ENCODE peak calls at places on chromosomes 6 and 20, in four cellular contexts. One of them, this sample, is unnamed.

GRCh38 chr6:102736941-102737368 is 1343.4 kb downstream of the GRIK2 start:
- DNase-seq in amniotic stem cell: no peak
- DNase-seq in DMS 273 treated with DMSO at 0.1 percent for 48 hours: no peak
- DNase-seq in NCI-H1105: no peak
- DNase-seq in this sample: no peak

GRCh38 chr6:89961481-89961880 is 67.2 kb downstream of the GJA10 start:
- DNase-seq in amniotic stem cell: no peak
- DNase-seq in DMS 273 treated with DMSO at 0.1 percent for 48 hours: no peak
- DNase-seq in NCI-H1105: no peak
- DNase-seq in this sample: no peak

GRCh38 chr20:51237278-51237677 is 214.4 kb upstream of the KCNG1 start:
- DNase-seq in amniotic stem cell: no peak
- DNase-seq in DMS 273 treated with DMSO at 0.1 percent for 48 hours: no peak
- DNase-seq in NCI-H1105: no peak
- DNase-seq in this sample: no peak

GRCh38 chr6:13305791-13306190 is 22.5 kb downstream of the TBC1D7 start:
- DNase-seq in amniotic stem cell: no peak
- DNase-seq in DMS 273 treated with DMSO at 0.1 percent for 48 hours: no peak
- DNase-seq in NCI-H1105: no peak
- DNase-seq in this sample: no peak

GRCh38 chr6:43120938-43121913 is 45.1 kb downstream of the PTK7 start:
- DNase-seq in amniotic stem cell: peak; percentile 93
- DNase-seq in DMS 273 treated with DMSO at 0.1 percent for 48 hours: no peak
- DNase-seq in NCI-H1105: no peak
- DNase-seq in this sample: peak; percentile 26

GRCh38 chr6:40585218-40585617 is 1.9 kb downstream of the LRFN2 start:
- DNase-seq in amniotic stem cell: no peak
- DNase-seq in DMS 273 treated with DMSO at 0.1 percent for 48 hours: no peak
- DNase-seq in NCI-H1105: no peak
- DNase-seq in this sample: no peak

GRCh38 chr20:43404880-43405279 is 52.8 kb upstream of the SRSF6 start:
- DNase-seq in amniotic stem cell: no peak
- DNase-seq in DMS 273 treated with DMSO at 0.1 percent for 48 hours: no peak
- DNase-seq in NCI-H1105: no peak
- DNase-seq in this sample: peak; percentile 49

GRCh38 chr20:60845146-60845545 is 406.9 kb upstream of the CDH4 start:
- DNase-seq in amniotic stem cell: no peak
- DNase-seq in DMS 273 treated with DMSO at 0.1 percent for 48 hours: no peak
- DNase-seq in NCI-H1105: no peak
- DNase-seq in this sample: no peak

GRCh38 chr6:166621114-166621540 is 5.9 kb downstream of the RPS6KA2 start:
- DNase-seq in amniotic stem cell: no peak
- DNase-seq in DMS 273 treated with DMSO at 0.1 percent for 48 hours: no peak
- DNase-seq in NCI-H1105: no peak
- DNase-seq in this sample: no peak

GRCh38 chr6:95569560-95569959 is 7.8 kb upstream of the MANEA start:
- DNase-seq in amniotic stem cell: no peak
- DNase-seq in DMS 273 treated with DMSO at 0.1 percent for 48 hours: no peak
- DNase-seq in NCI-H1105: no peak
- DNase-seq in this sample: no peak

GRCh38 chr20:14673164-14673563 is 335.8 kb upstream of the FLRT3 start:
- DNase-seq in amniotic stem cell: no peak
- DNase-seq in DMS 273 treated with DMSO at 0.1 percent for 48 hours: no peak
- DNase-seq in NCI-H1105: no peak
- DNase-seq in this sample: no peak

GRCh38 chr6:126643352-126643751 is 303.4 kb downstream of the CENPW start:
- DNase-seq in amniotic stem cell: no peak
- DNase-seq in DMS 273 treated with DMSO at 0.1 percent for 48 hours: no peak
- DNase-seq in NCI-H1105: no peak
- DNase-seq in this sample: no peak

GRCh38 chr6:44446626-44447297 is 59.3 kb downstream of the CDC5L start:
- DNase-seq in amniotic stem cell: no peak
- DNase-seq in DMS 273 treated with DMSO at 0.1 percent for 48 hours: peak; percentile 57
- DNase-seq in NCI-H1105: no peak
- DNase-seq in this sample: no peak

GRCh38 chr6:167087857-167088256 is 35.0 kb upstream of the CCR6 start:
- DNase-seq in amniotic stem cell: no peak
- DNase-seq in DMS 273 treated with DMSO at 0.1 percent for 48 hours: no peak
- DNase-seq in NCI-H1105: no peak
- DNase-seq in this sample: no peak

GRCh38 chr6:39365281-39366074 is 43.0 kb upstream of the KCNK16 start:
- DNase-seq in amniotic stem cell: peak; percentile 22
- DNase-seq in DMS 273 treated with DMSO at 0.1 percent for 48 hours: no peak
- DNase-seq in NCI-H1105: no peak
- DNase-seq in this sample: no peak

GRCh38 chr20:4016349-4017050 is 1.1 kb upstream of the RNF24 start:
- DNase-seq in amniotic stem cell: no peak
- DNase-seq in DMS 273 treated with DMSO at 0.1 percent for 48 hours: no peak
- DNase-seq in NCI-H1105: no peak
- DNase-seq in this sample: no peak

GRCh38 chr6:79610301-79611009 is 20.7 kb upstream of the SH3BGRL2 start:
- DNase-seq in amniotic stem cell: no peak
- DNase-seq in DMS 273 treated with DMSO at 0.1 percent for 48 hours: no peak
- DNase-seq in NCI-H1105: no peak
- DNase-seq in this sample: peak; percentile 89

GRCh38 chr6:98932424-98932823 is 15.3 kb downstream of the FBXL4 start:
- DNase-seq in amniotic stem cell: no peak
- DNase-seq in DMS 273 treated with DMSO at 0.1 percent for 48 hours: no peak
- DNase-seq in NCI-H1105: no peak
- DNase-seq in this sample: no peak

GRCh38 chr20:18596270-18596669 is 8.4 kb downstream of the DTD1 start:
- DNase-seq in amniotic stem cell: no peak
- DNase-seq in DMS 273 treated with DMSO at 0.1 percent for 48 hours: no peak
- DNase-seq in NCI-H1105: no peak
- DNase-seq in this sample: no peak

GRCh38 chr6:81002126-81002525 is 750.4 kb downstream of the TENT5A start:
- DNase-seq in amniotic stem cell: no peak
- DNase-seq in DMS 273 treated with DMSO at 0.1 percent for 48 hours: no peak
- DNase-seq in NCI-H1105: no peak
- DNase-seq in this sample: no peak

This sample was measured in T47D.